ENCODE peak calls at places on chromosomes 5 and 9, in seven cellular contexts. U, D, G, K, R, O and S are unnamed samples.
A peak's percentile ranks its signal among the peaks of the same experiment; 100 is the strongest.

GRCh38 chr5:93583799-93584530 is 943 bp downstream of the NR2F1 start:
- DNase-seq in U (no peak), D (no peak), G (peak; percentile 65), K (no peak), R (no peak), O (no peak), S (no peak)

GRCh38 chr5:149521739-149522373 is 29.4 kb downstream of the CSNK1A1 start:
- DNase-seq in U (no peak), D (no peak), G (no peak), K (no peak), R (no peak), O (no peak), S (no peak)

GRCh38 chr5:176994460-176995121 is 12.0 kb downstream of the UIMC1 start:
- DNase-seq in U (no peak), D (no peak), G (peak; percentile 96), K (no peak), R (peak; percentile 50), O (peak; percentile 64), S (no peak)

GRCh38 chr5:56986631-56986957 is 34.7 kb upstream of the MIER3 start:
- DNase-seq in U (no peak), D (no peak), G (no peak), K (no peak), R (no peak), O (no peak), S (peak; percentile 22)

GRCh38 chr9:97903168-97903567 is 19.1 kb downstream of the TRMO start:
- DNase-seq in U (no peak), D (no peak), G (no peak), K (no peak), R (no peak), O (no peak), S (peak; percentile 34)

GRCh38 chr5:122723606-122724352 is 51.1 kb upstream of the SNX2 start:
- DNase-seq in U (peak; percentile 81), D (no peak), G (peak; percentile 44), K (peak; percentile 70), R (peak; percentile 85), O (no peak), S (peak; percentile 86)

GRCh38 chr9:84554069-84554659 is 115.4 kb upstream of the NTRK2 start:
- DNase-seq in U (no peak), D (no peak), G (no peak), K (no peak), R (no peak), O (no peak), S (no peak)

GRCh38 chr9:87441251-87441650 is 56.4 kb upstream of the DAPK1 start:
- DNase-seq in U (no peak), D (no peak), G (peak; percentile 12), K (peak; percentile 22), R (no peak), O (no peak), S (peak; percentile 43)

GRCh38 chr5:142617416-142617815 is 68.5 kb downstream of the FGF1 start:
- DNase-seq in U (no peak), D (no peak), G (no peak), K (no peak), R (no peak), O (no peak), S (no peak)

GRCh38 chr9:72589684-72590555 is 68.5 kb downstream of the TMC1 start:
- DNase-seq in U (no peak), D (no peak), G (peak; percentile 50), K (no peak), R (no peak), O (no peak), S (no peak)

GRCh38 chr5:2153808-2154207 is 271.1 kb upstream of the IRX4 start:
- DNase-seq in U (no peak), D (no peak), G (no peak), K (no peak), R (no peak), O (no peak), S (no peak)

GRCh38 chr5:138874241-138874640 is 894 bp downstream of the LRRTM2 start:
- DNase-seq in U (no peak), D (no peak), G (no peak), K (no peak), R (peak; percentile 37), O (no peak), S (no peak)

GRCh38 chr5:154385236-154385512 is 60.6 kb upstream of the SAP30L start:
- DNase-seq in U (no peak), D (no peak), G (no peak), K (no peak), R (no peak), O (peak; percentile 45), S (no peak)

GRCh38 chr9:133888048-133888778 is 103.9 kb downstream of the VAV2 start:
- DNase-seq in U (no peak), D (no peak), G (no peak), K (no peak), R (no peak), O (no peak), S (peak; percentile 41)

GRCh38 chr9:134966270-134966669 is 48.6 kb upstream of the FCN1 start:
- DNase-seq in U (no peak), D (no peak), G (no peak), K (no peak), R (no peak), O (no peak), S (no peak)

GRCh38 chr9:38277601-38278200 is 114.8 kb upstream of the ALDH1B1 start:
- DNase-seq in U (no peak), D (no peak), G (no peak), K (no peak), R (no peak), O (no peak), S (peak; percentile 11)

GRCh38 chr5:151222769-151223446 is 984 bp downstream of the CCDC69 start:
- DNase-seq in U (no peak), D (peak; percentile 9), G (no peak), K (no peak), R (no peak), O (peak; percentile 60), S (peak; percentile 13)

GRCh38 chr5:96880402-96881164 is 4.3 kb downstream of the ERAP2 start:
- DNase-seq in U (peak; percentile 36), D (no peak), G (peak; percentile 79), K (peak; percentile 13), R (peak; percentile 49), O (no peak), S (peak; percentile 96)

GRCh38 chr5:96875805-96876291 is 452 bp upstream of the ERAP2 start:
- DNase-seq in U (no peak), D (no peak), G (no peak), K (no peak), R (no peak), O (no peak), S (no peak)

GRCh38 chr5:96871686-96872085 is 4.6 kb upstream of the ERAP2 start:
- DNase-seq in U (no peak), D (no peak), G (no peak), K (no peak), R (no peak), O (no peak), S (no peak)

GRCh38 chr5:96873469-96873868 is 2.8 kb upstream of the ERAP2 start:
- DNase-seq in U (no peak), D (no peak), G (no peak), K (no peak), R (no peak), O (no peak), S (no peak)

DNA sequence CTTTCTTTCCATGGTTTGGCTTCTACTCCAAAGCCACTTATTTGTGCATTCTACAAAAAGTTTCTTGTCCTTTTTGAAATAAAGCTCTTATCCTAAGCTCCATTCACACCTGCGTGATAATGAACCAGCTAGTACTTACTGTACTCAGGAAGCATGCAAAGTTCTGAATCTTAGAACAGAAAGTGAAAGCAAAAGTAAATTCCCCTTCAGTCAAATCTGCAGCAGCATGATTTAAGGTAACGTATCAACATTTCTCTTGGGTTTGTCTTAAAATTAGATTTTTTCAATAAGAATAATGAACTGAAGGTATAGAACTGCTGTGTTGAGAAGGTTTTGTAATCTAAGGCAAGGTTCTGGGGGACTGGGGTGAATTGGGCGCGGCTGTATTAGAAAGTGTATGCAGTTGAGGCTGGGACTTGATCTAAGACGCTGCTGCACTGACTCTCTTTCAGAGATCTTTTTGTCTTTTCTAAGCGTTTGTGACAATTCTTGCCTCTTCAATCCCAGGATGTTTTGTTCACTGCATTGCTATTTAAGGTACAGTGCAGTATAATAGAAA is at the start of gene ERAP2:
- DNase-seq in U (no peak), D (no peak), G (peak; percentile 56), K (peak; percentile 20), R (peak; percentile 76), O (no peak), S (peak; percentile 68)
- H3K4me3 ChIP-seq in U (peak within 1 kb of the TSS; percentile 49), D (peak within 1 kb of the TSS; percentile 39), G (peak within 1 kb of the TSS; percentile 55), K (peak within 1 kb of the TSS; percentile 53), R (peak within 1 kb of the TSS; percentile 44), O (peak within 1 kb of the TSS; percentile 61), S (peak within 1 kb of the TSS; percentile 44)

GRCh38 chr5:159971514-159971913 is 37.4 kb upstream of the TTC1 start:
- DNase-seq in U (no peak), D (no peak), G (no peak), K (no peak), R (no peak), O (no peak), S (no peak)

GRCh38 chr5:159969966-159970365 is 39.0 kb upstream of the TTC1 start:
- DNase-seq in U (no peak), D (no peak), G (no peak), K (no peak), R (no peak), O (no peak), S (peak; percentile 19)

GRCh38 chr5:159971038-159971437 is 37.9 kb upstream of the TTC1 start:
- DNase-seq in U (no peak), D (no peak), G (peak; percentile 50), K (peak; percentile 49), R (peak; percentile 73), O (no peak), S (no peak)

GRCh38 chr5:159972538-159973362 is 36.2 kb upstream of the TTC1 start:
- DNase-seq in U (no peak), D (no peak), G (no peak), K (no peak), R (no peak), O (no peak), S (no peak)

DNA sequence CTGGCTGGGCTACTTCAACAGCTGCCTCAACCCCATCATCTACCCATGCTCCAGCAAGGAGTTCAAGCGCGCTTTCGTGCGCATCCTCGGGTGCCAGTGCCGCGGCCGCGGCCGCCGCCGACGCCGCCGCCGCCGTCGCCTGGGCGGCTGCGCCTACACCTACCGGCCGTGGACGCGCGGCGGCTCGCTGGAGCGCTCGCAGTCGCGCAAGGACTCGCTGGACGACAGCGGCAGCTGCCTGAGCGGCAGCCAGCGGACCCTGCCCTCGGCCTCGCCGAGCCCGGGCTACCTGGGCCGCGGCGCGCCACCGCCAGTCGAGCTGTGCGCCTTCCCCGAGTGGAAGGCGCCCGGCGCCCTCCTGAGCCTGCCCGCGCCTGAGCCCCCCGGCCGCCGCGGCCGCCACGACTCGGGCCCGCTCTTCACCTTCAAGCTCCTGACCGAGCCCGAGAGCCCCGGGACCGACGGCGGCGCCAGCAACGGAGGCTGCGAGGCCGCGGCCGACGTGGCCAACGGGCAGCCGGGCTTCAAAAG is 36.9 kb upstream of the TTC1 start:
- DNase-seq in U (no peak), D (no peak), G (no peak), K (no peak), R (no peak), O (peak; percentile 19), S (no peak)
- H3K4me3 ChIP-seq in U (peak overlapping the region; percentile 15), D (no peak overlapping the region), G (peak overlapping the region; percentile 16), K (no peak overlapping the region), R (peak overlapping the region; percentile 20), O (peak overlapping the region; percentile 50), S (peak overlapping the region; percentile 15)

GRCh38 chr5:95925939-95926338 is 35.7 kb downstream of the ELL2 start:
- DNase-seq in U (no peak), D (no peak), G (no peak), K (no peak), R (no peak), O (no peak), S (no peak)
- H3K4me3 ChIP-seq in U (no peak overlapping the region), D (no peak overlapping the region), G (no peak overlapping the region), K (no peak overlapping the region), R (no peak overlapping the region), O (no peak overlapping the region), S (no peak overlapping the region)

GRCh38 chr5:78983601-78984000 is 1.5 kb downstream of the ARSB start:
- DNase-seq in U (no peak), D (no peak), G (no peak), K (no peak), R (no peak), O (no peak), S (no peak)
- H3K4me3 ChIP-seq in U (peak overlapping the region; percentile 55), D (no peak overlapping the region), G (peak overlapping the region; percentile 69), K (peak overlapping the region; percentile 72), R (peak overlapping the region; percentile 60), O (peak overlapping the region; percentile 84), S (no peak overlapping the region)